ENCODE peak calls at places on chromosomes 11 and 22, in six cellular contexts. R is activated CD4-positive, CD25-positive, alpha-beta regulatory T cell; W is osteocyte; K is LHCN-M2; D is cardiac muscle cell; H is Right ventricle myocardium superior. M is an unnamed sample.

GRCh38 chr11:36149538-36150242 is 139.5 kb downstream of the COMMD9 start:
- DNase-seq in R (no peak), W (peak), K (peak), D (peak), H (no peak), M (peak)

GRCh38 chr22:24060375-24060788 is 49.3 kb downstream of the CABIN1 start:
- DNase-seq in R (no peak), W (no peak), K (peak), D (peak), H (no peak), M (no peak)

GRCh38 chr11:36583667-36584066 is 10.6 kb upstream of the IFTAP start:
- DNase-seq in R (no peak), W (no peak), K (no peak), D (no peak), H (no peak), M (no peak)

GRCh38 chr22:36573815-36574350 is 44.9 kb upstream of the EIF3D start:
- DNase-seq in R (no peak), W (no peak), K (no peak), D (no peak), H (no peak), M (no peak)

GRCh38 chr11:35136311-35136710 is 2.7 kb upstream of the CD44 start:
- DNase-seq in R (no peak), W (no peak), K (no peak), D (no peak), H (no peak), M (no peak)

GRCh38 chr11:102437026-102437425 is 15.5 kb downstream of the TMEM123 start:
- DNase-seq in R (no peak), W (no peak), K (no peak), D (peak), H (no peak), M (no peak)

GRCh38 chr11:63999349-64000025 is 13.2 kb downstream of the OTUB1 start:
- DNase-seq in R (peak), W (no peak), K (no peak), D (peak), H (peak), M (peak)

GRCh38 chr22:25054943-25055511 is 102.5 kb downstream of the KIAA1671 start:
- DNase-seq in R (no peak), W (no peak), K (no peak), D (no peak), H (no peak), M (no peak)

GRCh38 chr11:66568124-66568916 is at the start of gene CTSF:
- DNase-seq in R (peak), W (no peak), K (peak), D (peak), H (peak), M (no peak)

GRCh38 chr22:45831394-45831793 is 145.6 kb downstream of the WNT7B start:
- DNase-seq in R (no peak), W (no peak), K (peak), D (peak), H (no peak), M (no peak)

GRCh38 chr11:13238879-13239514 is 38.6 kb upstream of the BMAL1 start:
- DNase-seq in R (no peak), W (no peak), K (peak), D (peak), H (peak), M (peak)

GRCh38 chr11:84390441-84391078 is 1104.4 kb upstream of the CCDC90B start:
- DNase-seq in R (no peak), W (no peak), K (no peak), D (no peak), H (no peak), M (no peak)

GRCh38 chr11:110565690-110566336 is 136.1 kb downstream of the FDX1 start:
- DNase-seq in R (no peak), W (no peak), K (peak), D (peak), H (no peak), M (no peak)

GRCh38 chr11:1863352-1864215 is 10.7 kb downstream of the LSP1 start:
- DNase-seq in R (no peak), W (peak), K (peak), D (peak), H (peak), M (no peak)

GRCh38 chr11:97908354-97908753 is 1112.4 kb upstream of the CNTN5 start:
- DNase-seq in R (no peak), W (no peak), K (no peak), D (no peak), H (no peak), M (no peak)

GRCh38 chr11:122656631-122657101 is 1.1 kb downstream of the UBASH3B start:
- DNase-seq in R (peak), W (no peak), K (no peak), D (no peak), H (peak), M (peak)

GRCh38 chr22:39910875-39911601 is 10.2 kb downstream of the GRAP2 start:
- DNase-seq in R (no peak), W (no peak), K (no peak), D (no peak), H (no peak), M (no peak)

GRCh38 chr11:3120071-3120792 is 44.9 kb downstream of the OSBPL5 start:
- DNase-seq in R (no peak), W (no peak), K (no peak), D (no peak), H (peak), M (no peak)

GRCh38 chr22:26235792-26236191 is 66.5 kb downstream of the SEZ6L start:
- DNase-seq in R (no peak), W (no peak), K (no peak), D (no peak), H (no peak), M (no peak)

GRCh38 chr11:83583953-83584352 is 297.8 kb upstream of the CCDC90B start:
- DNase-seq in R (no peak), W (no peak), K (peak), D (peak), H (no peak), M (no peak)